ENCODE peak calls at places on chromosomes 4 and X, in nine cellular contexts. I, X, T, D, V, Y, P, B and L are unnamed samples.

GRCh38 chrX:38206036-38206435 is 14.6 kb downstream of the SRPX start:
- DNase-seq in I (no peak), X (no peak), T (no peak), D (no peak), V (peak; percentile 86), Y (no peak), P (no peak), B (no peak), L (no peak)

GRCh38 chrX:31314921-31315320 is 243.1 kb upstream of the FTHL17 start:
- DNase-seq in I (no peak), X (no peak), T (no peak), D (no peak), V (no peak), Y (no peak), P (no peak), B (no peak), L (no peak)

GRCh38 chrX:129529685-129530281 is 6.5 kb upstream of the SMARCA1 start:
- DNase-seq in I (peak; percentile 19), X (no peak), T (no peak), D (no peak), V (peak; percentile 14), Y (no peak), P (peak; percentile 17), B (peak; percentile 18), L (no peak)

GRCh38 chr4:8171941-8172924 is 13.6 kb upstream of the ABLIM2 start:
- DNase-seq in I (no peak), X (no peak), T (no peak), D (no peak), V (no peak), Y (no peak), P (no peak), B (no peak), L (no peak)

GRCh38 chr4:1239141-1239948 is 9.6 kb downstream of the CTBP1 start:
- DNase-seq in I (no peak), X (peak; percentile 2), T (no peak), D (no peak), V (no peak), Y (no peak), P (peak; percentile 20), B (no peak), L (no peak)

GRCh38 chr4:173415092-173415491 is 16.2 kb upstream of the SCRG1 start:
- DNase-seq in I (peak; percentile 74), X (no peak), T (no peak), D (no peak), V (no peak), Y (no peak), P (no peak), B (no peak), L (no peak)

GRCh38 chrX:67436867-67437266 is 107.0 kb upstream of the AR start:
- DNase-seq in I (no peak), X (no peak), T (no peak), D (no peak), V (no peak), Y (no peak), P (no peak), B (no peak), L (no peak)

GRCh38 chr4:6530301-6530700 is 44.7 kb upstream of the MAN2B2 start:
- DNase-seq in I (no peak), X (no peak), T (no peak), D (no peak), V (no peak), Y (no peak), P (no peak), B (no peak), L (no peak)

GRCh38 chr4:111016416-111016815 is 393.5 kb upstream of the PITX2 start:
- DNase-seq in I (no peak), X (no peak), T (no peak), D (peak; percentile 66), V (no peak), Y (no peak), P (no peak), B (no peak), L (no peak)

GRCh38 chr4:165318982-165319381 is 8.5 kb upstream of the MSMO1 start:
- DNase-seq in I (no peak), X (no peak), T (no peak), D (no peak), V (no peak), Y (no peak), P (no peak), B (no peak), L (no peak)

GRCh38 chr4:74379912-74380311 is 15.0 kb downstream of the EREG start:
- DNase-seq in I (no peak), X (no peak), T (no peak), D (no peak), V (no peak), Y (no peak), P (no peak), B (no peak), L (no peak)

DNA sequence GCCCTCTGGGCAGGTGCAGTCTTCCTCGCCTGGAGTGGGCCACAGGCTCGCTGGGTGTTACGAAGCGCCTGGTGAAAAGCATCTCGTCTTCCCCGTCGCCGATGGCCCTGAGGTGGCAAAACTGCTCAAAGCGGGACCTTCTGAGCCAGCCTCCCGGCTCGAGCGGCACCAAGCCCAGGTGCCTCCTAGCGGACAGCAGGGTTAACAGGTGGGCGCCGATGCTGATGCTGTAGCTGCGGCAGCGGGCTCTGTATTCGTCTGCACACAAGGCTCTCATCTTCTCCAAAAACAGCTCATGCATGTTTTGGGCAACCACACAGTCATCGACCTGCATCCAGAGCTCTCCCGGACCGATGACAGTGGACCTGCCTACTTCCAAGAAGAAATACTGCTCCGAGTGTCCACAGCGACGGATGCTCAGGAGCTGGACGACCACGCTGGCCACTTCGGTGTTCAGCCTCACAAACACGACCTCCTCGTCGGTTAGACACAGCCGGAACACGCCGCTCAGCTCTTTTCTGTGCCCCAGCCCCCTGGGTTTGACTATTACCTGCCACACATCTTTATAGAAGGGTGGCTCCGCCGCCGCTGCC is 1.2 kb downstream of the IRS4 start:
- DNase-seq in I (no peak), X (peak; percentile 59), T (no peak), D (peak; percentile 60), V (no peak), Y (no peak), P (peak; percentile 32), B (peak; percentile 34), L (no peak)
- H3K4me2 ChIP-seq in I (no peak overlapping the region), X (peak overlapping the region; percentile 80), T (no peak overlapping the region), D (peak overlapping the region; percentile 91), V (no peak overlapping the region), Y (no peak overlapping the region), P (peak overlapping the region; percentile 33), B (peak overlapping the region; percentile 93), L (no peak overlapping the region)

GRCh38 chr4:147596377-147596776 is 20.8 kb upstream of the TMEM184C start:
- DNase-seq in I (peak; percentile 24), X (no peak), T (no peak), D (no peak), V (peak; percentile 28), Y (peak; percentile 7), P (no peak), B (no peak), L (no peak)
- TF ChIP-seq EZH2phosphoT487 in I (no peak), X (no peak), T (no peak), D (no peak), V (no peak), Y (no peak), P (no peak), B (no peak), L (no peak)

GRCh38 chr4:152556814-152557213 is 20.9 kb upstream of the FBXW7 start:
- DNase-seq in I (no peak), X (no peak), T (no peak), D (no peak), V (no peak), Y (no peak), P (no peak), B (no peak), L (peak; percentile 17)

GRCh38 chr4:152554742-152555141 is 18.9 kb upstream of the FBXW7 start:
- DNase-seq in I (no peak), X (no peak), T (no peak), D (no peak), V (no peak), Y (no peak), P (no peak), B (no peak), L (no peak)

GRCh38 chr4:152559641-152560040 is 23.7 kb upstream of the FBXW7 start:
- DNase-seq in I (no peak), X (no peak), T (no peak), D (no peak), V (no peak), Y (no peak), P (no peak), B (no peak), L (peak; percentile 9)

GRCh38 chr4:152556283-152556682 is 20.4 kb upstream of the FBXW7 start:
- DNase-seq in I (no peak), X (no peak), T (peak; percentile 67), D (no peak), V (no peak), Y (no peak), P (no peak), B (no peak), L (peak; percentile 88)
- H3K4me2 ChIP-seq in I (no peak overlapping the region), X (no peak overlapping the region), T (peak overlapping the region; percentile 84), D (no peak overlapping the region), V (no peak overlapping the region), Y (no peak overlapping the region), P (no peak overlapping the region), B (no peak overlapping the region), L (peak overlapping the region; percentile 90)

GRCh38 chrX:19739683-19740082 is 147.7 kb downstream of the SH3KBP1 start:
- DNase-seq in I (peak; percentile 86), X (peak; percentile 67), T (peak; percentile 58), D (peak; percentile 63), V (peak; percentile 82), Y (peak; percentile 32), P (peak; percentile 64), B (peak; percentile 54), L (peak; percentile 16)
- TF ChIP-seq EZH2phosphoT487 in I (no peak), X (no peak), T (no peak), D (no peak), V (no peak), Y (no peak), P (no peak), B (no peak), L (no peak)

GRCh38 chrX:108310511-108310910 is 127.7 kb downstream of the COL4A6 start:
- DNase-seq in I (no peak), X (no peak), T (no peak), D (no peak), V (no peak), Y (no peak), P (no peak), B (no peak), L (no peak)
- H3K4me2 ChIP-seq in I (no peak overlapping the region), X (no peak overlapping the region), T (no peak overlapping the region), D (no peak overlapping the region), V (no peak overlapping the region), Y (no peak overlapping the region), P (no peak overlapping the region), B (no peak overlapping the region), L (no peak overlapping the region)